ENCODE peak calls at places on chromosome 1, in five cellular contexts. One of them, this sample, is unnamed.

GRCh38 chr1:12197483-12197880 is 30.7 kb downstream of the TNFRSF1B start:
- DNase-seq in HepG2: no peak
- DNase-seq in IMR-90: no peak
- DNase-seq in heart right ventricle: no peak
- DNase-seq in endothelial cell of umbilical vein: no peak
- DNase-seq in this sample: no peak

GRCh38 chr1:54699936-54700525 is 15.6 kb upstream of the TTC4 start:
- DNase-seq in HepG2: no peak
- DNase-seq in IMR-90: no peak
- DNase-seq in heart right ventricle: no peak
- DNase-seq in endothelial cell of umbilical vein: no peak
- DNase-seq in this sample: no peak

GRCh38 chr1:87176090-87176489 is 152.6 kb upstream of the LMO4 start:
- DNase-seq in HepG2: no peak
- DNase-seq in IMR-90: no peak
- DNase-seq in heart right ventricle: no peak
- DNase-seq in endothelial cell of umbilical vein: no peak
- DNase-seq in this sample: no peak

GRCh38 chr1:166184012-166184411 is 17.2 kb upstream of the FAM78B start:
- DNase-seq in HepG2: no peak
- DNase-seq in IMR-90: no peak
- DNase-seq in heart right ventricle: no peak
- DNase-seq in endothelial cell of umbilical vein: no peak
- DNase-seq in this sample: no peak

GRCh38 chr1:22402336-22403053 is 49.2 kb upstream of the ZBTB40 start:
- DNase-seq in HepG2: no peak
- DNase-seq in IMR-90: no peak
- DNase-seq in heart right ventricle: no peak
- DNase-seq in endothelial cell of umbilical vein: no peak
- DNase-seq in this sample: no peak

GRCh38 chr1:171715813-171716251 is 26.0 kb downstream of the VAMP4 start:
- DNase-seq in HepG2: peak; percentile 10
- DNase-seq in IMR-90: peak; percentile 27
- DNase-seq in heart right ventricle: no peak
- DNase-seq in endothelial cell of umbilical vein: peak; percentile 60
- DNase-seq in this sample: peak; percentile 37

GRCh38 chr1:58983633-58984301 is 199.9 kb upstream of the JUN start:
- DNase-seq in HepG2: no peak
- DNase-seq in IMR-90: no peak
- DNase-seq in heart right ventricle: no peak
- DNase-seq in endothelial cell of umbilical vein: no peak
- DNase-seq in this sample: no peak

GRCh38 chr1:165564561-165564960 is 20.8 kb downstream of the LRRC52 start:
- DNase-seq in HepG2: no peak
- DNase-seq in IMR-90: no peak
- DNase-seq in heart right ventricle: peak; percentile 45
- DNase-seq in endothelial cell of umbilical vein: no peak
- DNase-seq in this sample: peak; percentile 36

GRCh38 chr1:32871364-32872188 is 864 bp upstream of the FNDC5 start:
- DNase-seq in HepG2: no peak
- DNase-seq in IMR-90: no peak
- DNase-seq in heart right ventricle: no peak
- DNase-seq in endothelial cell of umbilical vein: no peak
- DNase-seq in this sample: no peak

GRCh38 chr1:57101171-57101570 is 135.4 kb upstream of the C8B start:
- DNase-seq in HepG2: no peak
- DNase-seq in IMR-90: peak; percentile 2
- DNase-seq in heart right ventricle: no peak
- DNase-seq in endothelial cell of umbilical vein: no peak
- DNase-seq in this sample: no peak

GRCh38 chr1:169295846-169296245 is 71.8 kb downstream of the NME7 start:
- DNase-seq in HepG2: no peak
- DNase-seq in IMR-90: no peak
- DNase-seq in heart right ventricle: no peak
- DNase-seq in endothelial cell of umbilical vein: no peak
- DNase-seq in this sample: no peak

GRCh38 chr1:172393354-172393753 is 27.1 kb upstream of the C1orf105 start:
- DNase-seq in HepG2: no peak
- DNase-seq in IMR-90: no peak
- DNase-seq in heart right ventricle: no peak
- DNase-seq in endothelial cell of umbilical vein: no peak
- DNase-seq in this sample: no peak

GRCh38 chr1:51305371-51305823 is 25.0 kb downstream of the TTC39A start:
- DNase-seq in HepG2: peak; percentile 55
- DNase-seq in IMR-90: no peak
- DNase-seq in heart right ventricle: no peak
- DNase-seq in endothelial cell of umbilical vein: peak; percentile 28
- DNase-seq in this sample: peak; percentile 53

GRCh38 chr1:222064388-222065201 is 322.7 kb upstream of the DUSP10 start:
- DNase-seq in HepG2: no peak
- DNase-seq in IMR-90: peak; percentile 87
- DNase-seq in heart right ventricle: no peak
- DNase-seq in endothelial cell of umbilical vein: no peak
- DNase-seq in this sample: no peak

GRCh38 chr1:41582004-41582325 is 97.5 kb upstream of the EDN2 start:
- DNase-seq in HepG2: no peak
- DNase-seq in IMR-90: no peak
- DNase-seq in heart right ventricle: no peak
- DNase-seq in endothelial cell of umbilical vein: no peak
- DNase-seq in this sample: no peak

GRCh38 chr1:205991237-205991636 is 12.0 kb downstream of the RAB7B start:
- DNase-seq in HepG2: no peak
- DNase-seq in IMR-90: peak; percentile 72
- DNase-seq in heart right ventricle: no peak
- DNase-seq in endothelial cell of umbilical vein: no peak
- DNase-seq in this sample: no peak

GRCh38 chr1:228075801-228076271 is 6.7 kb upstream of the ARF1 start:
- DNase-seq in HepG2: no peak
- DNase-seq in IMR-90: no peak
- DNase-seq in heart right ventricle: no peak
- DNase-seq in endothelial cell of umbilical vein: no peak
- DNase-seq in this sample: no peak

GRCh38 chr1:200180821-200181220 is 153.3 kb downstream of the NR5A2 start:
- DNase-seq in HepG2: no peak
- DNase-seq in IMR-90: peak; percentile 59
- DNase-seq in heart right ventricle: peak; percentile 7
- DNase-seq in endothelial cell of umbilical vein: peak; percentile 78
- DNase-seq in this sample: no peak

GRCh38 chr1:232114985-232115384 is 488.4 kb downstream of the DISC1 start:
- DNase-seq in HepG2: no peak
- DNase-seq in IMR-90: no peak
- DNase-seq in heart right ventricle: no peak
- DNase-seq in endothelial cell of umbilical vein: no peak
- DNase-seq in this sample: no peak

GRCh38 chr1:99570486-99571089 is 75.3 kb upstream of the PALMD start:
- DNase-seq in HepG2: no peak
- DNase-seq in IMR-90: peak; percentile 47
- DNase-seq in heart right ventricle: no peak
- DNase-seq in endothelial cell of umbilical vein: no peak
- DNase-seq in this sample: no peak

GRCh38 chr1:55052221-55053142 is 13.1 kb downstream of the PCSK9 start:
- DNase-seq in HepG2: no peak
- DNase-seq in IMR-90: no peak
- DNase-seq in heart right ventricle: peak; percentile 43
- DNase-seq in endothelial cell of umbilical vein: no peak
- DNase-seq in this sample: no peak

GRCh38 chr1:117821382-117821755 is 108.1 kb downstream of the GDAP2 start:
- DNase-seq in HepG2: no peak
- DNase-seq in IMR-90: peak; percentile 59
- DNase-seq in heart right ventricle: no peak
- DNase-seq in endothelial cell of umbilical vein: no peak
- DNase-seq in this sample: no peak

GRCh38 chr1:31869473-31869872 is 53.7 kb upstream of the SPOCD1 start:
- DNase-seq in HepG2: no peak
- DNase-seq in IMR-90: no peak
- DNase-seq in heart right ventricle: no peak
- DNase-seq in endothelial cell of umbilical vein: no peak
- DNase-seq in this sample: no peak

GRCh38 chr1:204079608-204079999 is 6.7 kb downstream of the SOX13 start:
- DNase-seq in HepG2: no peak
- DNase-seq in IMR-90: no peak
- DNase-seq in heart right ventricle: no peak
- DNase-seq in endothelial cell of umbilical vein: no peak
- DNase-seq in this sample: no peak

GRCh38 chr1:166489670-166490436 is 323.1 kb upstream of the FAM78B start:
- DNase-seq in HepG2: peak; percentile 31
- DNase-seq in IMR-90: no peak
- DNase-seq in heart right ventricle: peak; percentile 10
- DNase-seq in endothelial cell of umbilical vein: no peak
- DNase-seq in this sample: no peak

GRCh38 chr1:33684346-33685122 is 179.3 kb upstream of the HMGB4 start:
- DNase-seq in HepG2: no peak
- DNase-seq in IMR-90: no peak
- DNase-seq in heart right ventricle: no peak
- DNase-seq in endothelial cell of umbilical vein: no peak
- DNase-seq in this sample: no peak

GRCh38 chr1:59107516-59107915 is 189.4 kb upstream of the FGGY start:
- DNase-seq in HepG2: no peak
- DNase-seq in IMR-90: no peak
- DNase-seq in heart right ventricle: peak; percentile 69
- DNase-seq in endothelial cell of umbilical vein: no peak
- DNase-seq in this sample: no peak

GRCh38 chr1:108646661-108647269 is 14.1 kb downstream of the HENMT1 start:
- DNase-seq in HepG2: peak; percentile 84
- DNase-seq in IMR-90: peak; percentile 77
- DNase-seq in heart right ventricle: peak; percentile 65
- DNase-seq in endothelial cell of umbilical vein: peak; percentile 14
- DNase-seq in this sample: peak; percentile 76

DNA sequence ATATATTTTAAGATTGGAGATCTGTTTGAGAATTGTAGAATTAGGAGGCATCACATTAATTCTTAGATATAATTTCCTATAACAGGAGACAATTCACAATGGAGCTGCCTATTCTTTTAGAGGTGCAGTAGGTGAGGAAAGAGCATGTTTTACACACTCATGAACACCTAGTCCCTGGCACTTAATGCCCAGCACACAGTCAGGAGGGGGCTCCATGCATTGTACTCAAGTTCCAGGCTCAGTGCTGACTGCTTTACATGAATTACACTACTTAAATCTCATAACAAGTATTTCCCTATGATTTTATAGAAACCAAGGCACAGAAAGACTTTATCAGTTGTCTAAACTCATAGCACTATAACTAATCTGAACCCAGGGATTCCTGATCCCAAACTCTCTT is 360 bp upstream of the GBP3 start:
- DNase-seq in HepG2: no peak
- DNase-seq in IMR-90: no peak
- DNase-seq in heart right ventricle: no peak
- DNase-seq in endothelial cell of umbilical vein: no peak
- DNase-seq in this sample: no peak
- H3K4me3 ChIP-seq in HepG2: no peak overlapping the region
- H3K4me3 ChIP-seq in IMR-90: peak overlapping the region; percentile 81
- H3K4me3 ChIP-seq in heart right ventricle: peak overlapping the region; percentile 67
- H3K4me3 ChIP-seq in endothelial cell of umbilical vein: no peak overlapping the region
- H3K4me3 ChIP-seq in this sample: no peak overlapping the region

GRCh38 chr1:93847811-93848288 is 31.2 kb downstream of the DNTTIP2 start:
- DNase-seq in HepG2: peak; percentile 45
- DNase-seq in IMR-90: peak; percentile 60
- DNase-seq in heart right ventricle: peak; percentile 73
- DNase-seq in endothelial cell of umbilical vein: no peak
- DNase-seq in this sample: peak; percentile 77

GRCh38 chr1:93845554-93846150 is 33.4 kb downstream of the DNTTIP2 start:
- DNase-seq in HepG2: peak; percentile 64
- DNase-seq in IMR-90: peak; percentile 94
- DNase-seq in heart right ventricle: peak; percentile 10
- DNase-seq in endothelial cell of umbilical vein: peak; percentile 90
- DNase-seq in this sample: peak; percentile 73

GRCh38 chr1:93846151-93846928 is 32.7 kb downstream of the DNTTIP2 start:
- DNase-seq in HepG2: peak; percentile 76
- DNase-seq in IMR-90: peak; percentile 74
- DNase-seq in heart right ventricle: peak; percentile 89
- DNase-seq in endothelial cell of umbilical vein: peak; percentile 83
- DNase-seq in this sample: peak; percentile 93

GRCh38 chr1:93848352-93848883 is 30.6 kb downstream of the DNTTIP2 start:
- DNase-seq in HepG2: no peak
- DNase-seq in IMR-90: no peak
- DNase-seq in heart right ventricle: no peak
- DNase-seq in endothelial cell of umbilical vein: no peak
- DNase-seq in this sample: no peak

DNA sequence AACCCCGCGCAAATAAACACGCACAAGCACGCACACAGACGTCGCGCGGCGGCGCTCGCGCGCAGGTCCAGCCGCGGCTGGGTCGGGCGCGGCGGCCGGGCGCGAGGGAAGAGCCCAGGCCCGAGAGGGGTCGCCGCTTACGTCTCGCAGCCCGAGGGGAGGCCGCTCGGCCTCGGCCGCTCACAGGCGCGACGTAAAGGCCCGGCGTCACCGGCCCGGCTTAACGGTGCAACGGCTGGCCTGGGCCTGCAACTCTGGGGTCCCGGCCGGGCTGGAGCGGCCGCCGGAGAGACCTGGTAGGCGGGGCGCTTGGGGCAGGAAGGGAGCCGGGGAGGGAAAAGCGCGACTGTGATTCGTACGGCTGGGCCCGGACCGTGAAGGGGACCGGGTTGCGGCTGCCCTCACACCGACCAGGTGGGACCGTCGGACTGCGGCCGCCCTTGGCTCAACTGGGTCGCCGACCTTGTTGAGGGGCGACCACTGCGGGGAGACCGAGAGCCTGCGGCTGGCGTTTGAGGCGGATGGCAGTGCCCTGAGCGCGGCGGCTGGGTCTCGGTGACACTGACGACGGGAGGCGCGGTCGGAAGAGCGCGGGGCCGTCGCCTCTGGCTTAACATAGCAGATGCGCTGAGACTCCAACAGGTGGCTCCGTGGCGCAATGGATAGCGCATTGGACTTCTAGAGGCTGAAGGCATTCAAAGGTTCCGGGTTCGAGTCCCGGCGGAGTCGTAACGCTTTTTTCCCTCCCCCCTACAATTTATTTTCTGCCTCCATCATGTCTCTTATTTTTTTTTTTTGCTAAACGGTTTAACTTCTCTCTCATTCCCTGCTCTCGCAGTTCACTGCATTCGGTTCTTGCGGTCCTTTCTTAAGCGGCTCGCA is 31.8 kb downstream of the DNTTIP2 start:
- DNase-seq in HepG2: peak; percentile 86
- DNase-seq in IMR-90: peak; percentile 82
- DNase-seq in heart right ventricle: peak; percentile 93
- DNase-seq in endothelial cell of umbilical vein: peak; percentile 96
- DNase-seq in this sample: peak; percentile 95
- TF ChIP-seq CTCF in HepG2: peak; percentile 50
- TF ChIP-seq CTCF in IMR-90: no peak
- TF ChIP-seq CTCF in heart right ventricle: peak; percentile 15
- TF ChIP-seq CTCF in endothelial cell of umbilical vein: no peak
- TF ChIP-seq CTCF in this sample: no peak

GRCh38 chr1:189659731-189660130 is 817.9 kb downstream of the BRINP3 start:
- DNase-seq in HepG2: no peak
- DNase-seq in IMR-90: no peak
- DNase-seq in heart right ventricle: no peak
- DNase-seq in endothelial cell of umbilical vein: no peak
- DNase-seq in this sample: no peak
- H3K27ac ChIP-seq in HepG2: no peak overlapping the region
- H3K27ac ChIP-seq in IMR-90: no peak overlapping the region
- H3K27ac ChIP-seq in heart right ventricle: no peak overlapping the region
- H3K27ac ChIP-seq in endothelial cell of umbilical vein: no peak overlapping the region
- H3K27ac ChIP-seq in this sample: no peak overlapping the region

DNA sequence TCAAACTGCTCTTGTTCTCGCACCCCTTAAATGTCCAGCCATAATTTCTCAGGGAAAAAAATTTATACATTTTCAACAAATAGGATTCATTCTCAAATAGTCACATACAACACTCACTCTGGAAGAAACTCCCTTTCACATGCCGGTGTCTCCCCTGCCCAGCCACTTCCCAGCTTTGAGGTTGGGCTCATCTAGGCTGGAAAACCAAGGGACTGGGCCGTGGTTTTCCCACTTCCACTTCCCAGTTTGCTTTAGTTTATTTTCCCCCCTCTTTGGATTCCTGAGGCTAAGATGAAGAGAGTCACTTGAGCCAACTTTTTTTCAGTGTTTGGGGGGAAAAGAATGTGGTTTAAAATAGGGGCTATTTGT is 522 bp upstream of the IPO9 start:
- DNase-seq in HepG2: no peak
- DNase-seq in IMR-90: peak; percentile 35
- DNase-seq in heart right ventricle: no peak
- DNase-seq in endothelial cell of umbilical vein: no peak
- DNase-seq in this sample: no peak
- H3K4me3 ChIP-seq in HepG2: no peak overlapping the region
- H3K4me3 ChIP-seq in IMR-90: no peak overlapping the region
- H3K4me3 ChIP-seq in heart right ventricle: peak overlapping the region; percentile 82
- H3K4me3 ChIP-seq in endothelial cell of umbilical vein: no peak overlapping the region
- H3K4me3 ChIP-seq in this sample: no peak overlapping the region